ENCODE peak calls at places on chromosome 22, in five cellular contexts. One of them, this sample, is unnamed.

GRCh38 chr22:44393066-44393465 is 80.3 kb upstream of the SHISAL1 start:
- DNase-seq in C1 segment of cervical spinal cord: no peak
- DNase-seq in stimulated activated CD8-positive, alpha-beta memory T cell treated with anti-CD3 and anti-CD28 coated beads, Interleukin-2, amount 100 ng/mL, for 1 hour: no peak
- DNase-seq in astrocyte: no peak
- DNase-seq in activated CD8-positive, alpha-beta memory T cell treated with anti-CD3 and anti-CD28 coated beads, Interleukin-2, amount 10 ng/mL, durations not matched to agents 7 days and 5 days: no peak
- DNase-seq in this sample: peak

GRCh38 chr22:48886604-48887393 is 940.9 kb downstream of the BRD1 start:
- DNase-seq in activated CD8-positive, alpha-beta memory T cell treated with anti-CD3 and anti-CD28 coated beads, Interleukin-2, amount 10 ng/mL, durations not matched to agents 7 days and 5 days: no peak
- DNase-seq in astrocyte: no peak
- DNase-seq in C1 segment of cervical spinal cord: no peak
- DNase-seq in stimulated activated CD8-positive, alpha-beta memory T cell treated with anti-CD3 and anti-CD28 coated beads, Interleukin-2, amount 100 ng/mL, for 1 hour: no peak
- DNase-seq in this sample: peak

GRCh38 chr22:32802291-32802826 is 854 bp downstream of the TIMP3 start:
- DNase-seq in stimulated activated CD8-positive, alpha-beta memory T cell treated with anti-CD3 and anti-CD28 coated beads, Interleukin-2, amount 100 ng/mL, for 1 hour: no peak
- DNase-seq in astrocyte: peak
- DNase-seq in C1 segment of cervical spinal cord: no peak
- DNase-seq in activated CD8-positive, alpha-beta memory T cell treated with anti-CD3 and anti-CD28 coated beads, Interleukin-2, amount 10 ng/mL, durations not matched to agents 7 days and 5 days: no peak
- DNase-seq in this sample: no peak

GRCh38 chr22:40237241-40237640 is 59.5 kb downstream of the TNRC6B start:
- DNase-seq in activated CD8-positive, alpha-beta memory T cell treated with anti-CD3 and anti-CD28 coated beads, Interleukin-2, amount 10 ng/mL, durations not matched to agents 7 days and 5 days: no peak
- DNase-seq in astrocyte: no peak
- DNase-seq in stimulated activated CD8-positive, alpha-beta memory T cell treated with anti-CD3 and anti-CD28 coated beads, Interleukin-2, amount 100 ng/mL, for 1 hour: no peak
- DNase-seq in C1 segment of cervical spinal cord: no peak
- DNase-seq in this sample: no peak

GRCh38 chr22:43776081-43776670 is 35.9 kb downstream of the EFCAB6 start:
- DNase-seq in stimulated activated CD8-positive, alpha-beta memory T cell treated with anti-CD3 and anti-CD28 coated beads, Interleukin-2, amount 100 ng/mL, for 1 hour: no peak
- DNase-seq in activated CD8-positive, alpha-beta memory T cell treated with anti-CD3 and anti-CD28 coated beads, Interleukin-2, amount 10 ng/mL, durations not matched to agents 7 days and 5 days: no peak
- DNase-seq in C1 segment of cervical spinal cord: no peak
- DNase-seq in astrocyte: no peak
- DNase-seq in this sample: no peak

GRCh38 chr22:41001722-41002122 is 50.5 kb downstream of the RBX1 start:
- DNase-seq in C1 segment of cervical spinal cord: no peak
- DNase-seq in stimulated activated CD8-positive, alpha-beta memory T cell treated with anti-CD3 and anti-CD28 coated beads, Interleukin-2, amount 100 ng/mL, for 1 hour: no peak
- DNase-seq in activated CD8-positive, alpha-beta memory T cell treated with anti-CD3 and anti-CD28 coated beads, Interleukin-2, amount 10 ng/mL, durations not matched to agents 7 days and 5 days: no peak
- DNase-seq in astrocyte: peak
- DNase-seq in this sample: no peak

GRCh38 chr22:46114518-46115387 is 35.6 kb upstream of the PPARA start:
- DNase-seq in stimulated activated CD8-positive, alpha-beta memory T cell treated with anti-CD3 and anti-CD28 coated beads, Interleukin-2, amount 100 ng/mL, for 1 hour: no peak
- DNase-seq in activated CD8-positive, alpha-beta memory T cell treated with anti-CD3 and anti-CD28 coated beads, Interleukin-2, amount 10 ng/mL, durations not matched to agents 7 days and 5 days: no peak
- DNase-seq in astrocyte: no peak
- DNase-seq in C1 segment of cervical spinal cord: no peak
- DNase-seq in this sample: no peak

GRCh38 chr22:36358533-36359171 is 29.1 kb downstream of the MYH9 start:
- DNase-seq in stimulated activated CD8-positive, alpha-beta memory T cell treated with anti-CD3 and anti-CD28 coated beads, Interleukin-2, amount 100 ng/mL, for 1 hour: no peak
- DNase-seq in activated CD8-positive, alpha-beta memory T cell treated with anti-CD3 and anti-CD28 coated beads, Interleukin-2, amount 10 ng/mL, durations not matched to agents 7 days and 5 days: no peak
- DNase-seq in astrocyte: no peak
- DNase-seq in C1 segment of cervical spinal cord: no peak
- DNase-seq in this sample: no peak

GRCh38 chr22:21927174-21927823 is 25.3 kb downstream of the PPM1F start:
- DNase-seq in C1 segment of cervical spinal cord: no peak
- DNase-seq in astrocyte: no peak
- DNase-seq in stimulated activated CD8-positive, alpha-beta memory T cell treated with anti-CD3 and anti-CD28 coated beads, Interleukin-2, amount 100 ng/mL, for 1 hour: no peak
- DNase-seq in activated CD8-positive, alpha-beta memory T cell treated with anti-CD3 and anti-CD28 coated beads, Interleukin-2, amount 10 ng/mL, durations not matched to agents 7 days and 5 days: no peak
- DNase-seq in this sample: peak

GRCh38 chr22:35205956-35206355 is 51.3 kb upstream of the HMGXB4 start:
- DNase-seq in activated CD8-positive, alpha-beta memory T cell treated with anti-CD3 and anti-CD28 coated beads, Interleukin-2, amount 10 ng/mL, durations not matched to agents 7 days and 5 days: no peak
- DNase-seq in stimulated activated CD8-positive, alpha-beta memory T cell treated with anti-CD3 and anti-CD28 coated beads, Interleukin-2, amount 100 ng/mL, for 1 hour: no peak
- DNase-seq in C1 segment of cervical spinal cord: no peak
- DNase-seq in astrocyte: peak
- DNase-seq in this sample: no peak

GRCh38 chr22:24145446-24146189 is 35.7 kb upstream of the SUSD2 start:
- DNase-seq in astrocyte: no peak
- DNase-seq in C1 segment of cervical spinal cord: no peak
- DNase-seq in activated CD8-positive, alpha-beta memory T cell treated with anti-CD3 and anti-CD28 coated beads, Interleukin-2, amount 10 ng/mL, durations not matched to agents 7 days and 5 days: no peak
- DNase-seq in stimulated activated CD8-positive, alpha-beta memory T cell treated with anti-CD3 and anti-CD28 coated beads, Interleukin-2, amount 100 ng/mL, for 1 hour: no peak
- DNase-seq in this sample: peak

GRCh38 chr22:38867124-38867455 is 4.9 kb downstream of the CBX6 start:
- DNase-seq in stimulated activated CD8-positive, alpha-beta memory T cell treated with anti-CD3 and anti-CD28 coated beads, Interleukin-2, amount 100 ng/mL, for 1 hour: no peak
- DNase-seq in activated CD8-positive, alpha-beta memory T cell treated with anti-CD3 and anti-CD28 coated beads, Interleukin-2, amount 10 ng/mL, durations not matched to agents 7 days and 5 days: no peak
- DNase-seq in C1 segment of cervical spinal cord: no peak
- DNase-seq in astrocyte: no peak
- DNase-seq in this sample: no peak

GRCh38 chr22:50301581-50301991 is 5.9 kb downstream of the PLXNB2 start:
- DNase-seq in astrocyte: no peak
- DNase-seq in C1 segment of cervical spinal cord: no peak
- DNase-seq in activated CD8-positive, alpha-beta memory T cell treated with anti-CD3 and anti-CD28 coated beads, Interleukin-2, amount 10 ng/mL, durations not matched to agents 7 days and 5 days: no peak
- DNase-seq in stimulated activated CD8-positive, alpha-beta memory T cell treated with anti-CD3 and anti-CD28 coated beads, Interleukin-2, amount 100 ng/mL, for 1 hour: no peak
- DNase-seq in this sample: no peak

GRCh38 chr22:49355206-49355920 is 472.3 kb downstream of the BRD1 start:
- DNase-seq in activated CD8-positive, alpha-beta memory T cell treated with anti-CD3 and anti-CD28 coated beads, Interleukin-2, amount 10 ng/mL, durations not matched to agents 7 days and 5 days: no peak
- DNase-seq in astrocyte: no peak
- DNase-seq in stimulated activated CD8-positive, alpha-beta memory T cell treated with anti-CD3 and anti-CD28 coated beads, Interleukin-2, amount 100 ng/mL, for 1 hour: no peak
- DNase-seq in C1 segment of cervical spinal cord: no peak
- DNase-seq in this sample: no peak